ENCODE peak calls at places on chromosomes 6 and 20, in nine cellular contexts. W is EL, P is MM.1S, M is RWPE1, Z is DMS153, I is nephron progenitor cell, E is non-pigmented ciliary epithelial cell, S is occipital lobe, N is gastrocnemius medialis. T is an unnamed sample.

GRCh38 chr6:142566628-142567396 is 265.0 kb downstream of the ADGRG6 start:
- DNase-seq in N (no peak), Z (no peak), W (peak), E (no peak), P (peak), M (peak), I (peak), S (no peak), T (peak)

GRCh38 chr20:34049389-34049788 is 55.7 kb downstream of the RALY start:
- DNase-seq in N (no peak), P (no peak), I (no peak), Z (no peak), E (no peak), S (no peak), M (no peak), W (no peak), T (no peak)

GRCh38 chr6:138805431-138805830 is 9.5 kb downstream of the ECT2L start:
- DNase-seq in P (no peak), Z (no peak), E (no peak), M (no peak), W (peak), N (no peak), I (no peak), S (no peak), T (no peak)

GRCh38 chr6:14635195-14635594 is 517.6 kb downstream of the CD83 start:
- DNase-seq in E (no peak), P (peak), N (no peak), I (no peak), Z (no peak), M (no peak), W (no peak), S (no peak), T (no peak)

GRCh38 chr6:158784505-158784904 is 34.7 kb downstream of the EZR start:
- DNase-seq in N (no peak), P (no peak), Z (no peak), S (no peak), E (peak), M (peak), I (no peak), W (peak), T (no peak)

GRCh38 chr6:165484178-165484889 is 174.9 kb upstream of the C6orf118 start:
- DNase-seq in I (peak), E (no peak), P (no peak), S (no peak), M (no peak), Z (no peak), W (no peak), N (no peak), T (no peak)

GRCh38 chr20:40663991-40664880 is 24.8 kb downstream of the MAFB start:
- DNase-seq in Z (no peak), W (no peak), P (no peak), I (no peak), E (no peak), M (peak), N (no peak), S (no peak), T (no peak)

GRCh38 chr20:50455656-50456451 is 54.3 kb upstream of the PTPN1 start:
- DNase-seq in N (no peak), W (no peak), P (no peak), E (no peak), M (no peak), S (no peak), I (no peak), Z (no peak), T (no peak)

GRCh38 chr6:106098383-106099234 is 12.5 kb downstream of the PRDM1 start:
- DNase-seq in M (peak), P (peak), I (no peak), Z (no peak), S (no peak), E (no peak), W (peak), N (no peak), T (peak)

GRCh38 chr20:34562643-34563042 is 4.1 kb downstream of the MAP1LC3A start:
- DNase-seq in P (peak), S (no peak), Z (no peak), N (no peak), I (no peak), W (peak), M (no peak), E (no peak), T (no peak)

GRCh38 chr6:14499804-14500203 is 382.2 kb downstream of the CD83 start:
- DNase-seq in W (peak), M (peak), Z (no peak), N (no peak), I (peak), P (no peak), S (no peak), E (peak), T (no peak)

GRCh38 chr6:151352410-151353399 is 38.7 kb downstream of the ZBTB2 start:
- DNase-seq in P (no peak), E (no peak), I (no peak), W (no peak), Z (no peak), N (no peak), M (no peak), S (no peak), T (no peak)

GRCh38 chr20:33463332-33464101 is 20.0 kb upstream of the SNTA1 start:
- DNase-seq in P (no peak), M (no peak), W (no peak), Z (no peak), E (no peak), S (no peak), I (no peak), N (no peak), T (no peak)

GRCh38 chr6:99119109-99120031 is 171.6 kb upstream of the FBXL4 start:
- DNase-seq in M (peak), S (no peak), W (peak), P (peak), I (peak), Z (peak), E (peak), N (no peak), T (no peak)

GRCh38 chr6:21508753-21509152 is 84.8 kb upstream of the SOX4 start:
- DNase-seq in S (no peak), Z (no peak), P (no peak), N (no peak), E (no peak), I (no peak), W (no peak), M (no peak), T (no peak)

GRCh38 chr6:161813156-161813555 is 539.3 kb upstream of the AGPAT4 start:
- DNase-seq in P (no peak), I (no peak), W (no peak), N (no peak), S (no peak), E (no peak), M (no peak), Z (no peak), T (no peak)

GRCh38 chr6:134882426-134883038 is 67.4 kb downstream of the ALDH8A1 start:
- DNase-seq in W (peak), N (peak), P (peak), E (no peak), I (peak), M (peak), S (peak), Z (no peak), T (no peak)

GRCh38 chr6:29696147-29697129 is 15.5 kb upstream of the ZFP57 start:
- DNase-seq in M (peak), W (peak), P (peak), E (no peak), I (peak), N (no peak), Z (no peak), S (no peak), T (no peak)

GRCh38 chr6:115485400-115485799 is 575.3 kb downstream of the FRK start:
- DNase-seq in W (no peak), M (no peak), Z (peak), I (no peak), P (no peak), S (no peak), N (no peak), E (no peak), T (no peak)

GRCh38 chr20:43947316-43947710 is 32.7 kb downstream of the TOX2 start:
- DNase-seq in N (no peak), I (no peak), E (no peak), W (no peak), S (no peak), M (no peak), Z (peak), P (no peak), T (no peak)

GRCh38 chr6:118511930-118512715 is 36.0 kb upstream of the PLN start:
- DNase-seq in I (no peak), S (no peak), P (no peak), N (no peak), E (no peak), M (no peak), W (no peak), Z (no peak), T (no peak)

GRCh38 chr6:91477688-91478087 is 890.8 kb upstream of the MAP3K7 start:
- DNase-seq in M (no peak), I (no peak), S (no peak), P (no peak), N (no peak), W (no peak), E (no peak), Z (no peak), T (no peak)

GRCh38 chr6:156146891-156147290 is 630.3 kb upstream of the ARID1B start:
- DNase-seq in P (no peak), Z (no peak), S (no peak), I (no peak), W (no peak), M (no peak), N (no peak), E (no peak), T (no peak)

GRCh38 chr6:146912730-146913680 is 291.2 kb upstream of the STXBP5 start:
- DNase-seq in W (no peak), I (no peak), Z (no peak), S (no peak), M (no peak), P (no peak), E (no peak), N (no peak), T (no peak)

GRCh38 chr20:51602131-51602530 is 59.6 kb upstream of the NFATC2 start:
- DNase-seq in E (no peak), P (no peak), W (no peak), S (no peak), Z (no peak), I (no peak), N (no peak), M (no peak), T (no peak)

GRCh38 chr20:48359692-48360337 is 468.0 kb downstream of the PREX1 start:
- DNase-seq in Z (no peak), P (peak), M (no peak), N (no peak), W (no peak), I (no peak), E (no peak), S (no peak), T (peak)

GRCh38 chr6:28425942-28426541 is 17.2 kb downstream of the ZSCAN23 start:
- DNase-seq in I (no peak), Z (no peak), P (no peak), N (no peak), E (no peak), S (no peak), W (no peak), M (no peak), T (no peak)

GRCh38 chr6:1735239-1735803 is 125.6 kb downstream of the FOXC1 start:
- DNase-seq in P (no peak), M (no peak), W (no peak), S (no peak), Z (no peak), N (no peak), I (no peak), E (no peak), T (peak)

GRCh38 chr6:17881085-17881883 is 106.2 kb downstream of the KIF13A start:
- DNase-seq in I (no peak), M (no peak), W (no peak), E (no peak), S (no peak), N (no peak), P (no peak), Z (no peak), T (no peak)